ENCODE peak calls at places on chromosome 15, in ten cellular contexts. E is sigmoid colon, H is body of pancreas, Y is heart right ventricle, V is dorsolateral prefrontal cortex, A is GM12865, Q is heart left ventricle, X is astrocyte of the cerebellum, F is AG10803, I is HL-60. T is an unnamed sample.

GRCh38 chr15:87045741-87046140 is 966.1 kb downstream of the AGBL1 start:
- DNase-seq in E (no peak), H (no peak), Y (no peak), V (no peak), A (no peak), Q (no peak), X (no peak), F (no peak), I (no peak), T (no peak)

GRCh38 chr15:38768970-38769369 is 204.4 kb upstream of the RASGRP1 start:
- DNase-seq in E (no peak), H (peak), Y (no peak), V (no peak), A (peak), Q (no peak), X (no peak), F (peak), I (no peak), T (no peak)

GRCh38 chr15:60580650-60581415 is 101.9 kb upstream of the ICE2 start:
- DNase-seq in E (no peak), H (no peak), Y (no peak), V (no peak), A (peak), Q (no peak), X (peak), F (no peak), I (no peak), T (no peak)

GRCh38 chr15:91975241-91975978 is 121.9 kb downstream of the SLCO3A1 start:
- DNase-seq in E (no peak), H (no peak), Y (no peak), V (no peak), A (no peak), Q (no peak), X (no peak), F (no peak), I (no peak), T (no peak)

GRCh38 chr15:49171790-49172189 is 1.7 kb downstream of the GALK2 start:
- DNase-seq in E (no peak), H (no peak), Y (no peak), V (no peak), A (no peak), Q (no peak), X (no peak), F (no peak), I (no peak), T (no peak)

GRCh38 chr15:29871401-29871800 is 49.1 kb upstream of the TJP1 start:
- DNase-seq in E (no peak), H (peak), Y (peak), V (peak), A (no peak), Q (peak), X (no peak), F (no peak), I (no peak), T (no peak)

GRCh38 chr15:27341780-27342343 is 370.9 kb downstream of the GABRG3 start:
- DNase-seq in E (no peak), H (no peak), Y (no peak), V (no peak), A (no peak), Q (no peak), X (no peak), F (no peak), I (no peak), T (no peak)

GRCh38 chr15:43465105-43465504 is 27.9 kb downstream of the TP53BP1 start:
- DNase-seq in E (no peak), H (no peak), Y (no peak), V (no peak), A (no peak), Q (no peak), X (no peak), F (peak), I (no peak), T (no peak)

GRCh38 chr15:48447058-48447457 is 115.8 kb downstream of the DUT start:
- DNase-seq in E (no peak), H (no peak), Y (no peak), V (no peak), A (no peak), Q (no peak), X (no peak), F (no peak), I (no peak), T (no peak)

GRCh38 chr15:86433983-86434382 is 354.3 kb downstream of the AGBL1 start:
- DNase-seq in E (no peak), H (no peak), Y (no peak), V (no peak), A (no peak), Q (no peak), X (no peak), F (no peak), I (no peak), T (no peak)

GRCh38 chr15:88881781-88882180 is 13.6 kb downstream of the HAPLN3 start:
- DNase-seq in E (no peak), H (no peak), Y (no peak), V (no peak), A (no peak), Q (no peak), X (no peak), F (peak), I (no peak), T (no peak)

GRCh38 chr15:71658827-71659729 is 151.3 kb upstream of the NR2E3 start:
- DNase-seq in E (no peak), H (no peak), Y (no peak), V (no peak), A (no peak), Q (no peak), X (no peak), F (no peak), I (no peak), T (no peak)

GRCh38 chr15:25890532-25890931 is 27.4 kb upstream of the ATP10A start:
- DNase-seq in E (peak), H (no peak), Y (no peak), V (no peak), A (no peak), Q (no peak), X (no peak), F (peak), I (no peak), T (no peak)

GRCh38 chr15:77456746-77457618 is 36.3 kb downstream of the HMG20A start:
- DNase-seq in E (no peak), H (no peak), Y (no peak), V (no peak), A (no peak), Q (no peak), X (peak), F (peak), I (no peak), T (no peak)

GRCh38 chr15:38514601-38515000 is 50.0 kb downstream of the RASGRP1 start:
- DNase-seq in E (no peak), H (no peak), Y (no peak), V (no peak), A (peak), Q (no peak), X (no peak), F (no peak), I (no peak), T (no peak)

GRCh38 chr15:73239564-73240208 is 129.1 kb downstream of the HCN4 start:
- DNase-seq in E (no peak), H (no peak), Y (no peak), V (no peak), A (no peak), Q (no peak), X (no peak), F (no peak), I (no peak), T (no peak)

GRCh38 chr15:93166675-93167074 is 77.7 kb upstream of the RGMA start:
- DNase-seq in E (no peak), H (no peak), Y (no peak), V (no peak), A (no peak), Q (no peak), X (no peak), F (no peak), I (no peak), T (no peak)

GRCh38 chr15:53068671-53069070 is 278.5 kb upstream of the ONECUT1 start:
- DNase-seq in E (no peak), H (no peak), Y (no peak), V (no peak), A (no peak), Q (no peak), X (no peak), F (no peak), I (no peak), T (no peak)

GRCh38 chr15:90336705-90337141 is 15.4 kb upstream of the ZNF774 start:
- DNase-seq in E (peak), H (no peak), Y (peak), V (no peak), A (peak), Q (no peak), X (peak), F (peak), I (peak), T (no peak)

GRCh38 chr15:28165791-28166190 is 66.7 kb upstream of the OCA2 start:
- DNase-seq in E (no peak), H (no peak), Y (no peak), V (no peak), A (no peak), Q (no peak), X (no peak), F (peak), I (no peak), T (no peak)

GRCh38 chr15:73930371-73930770 is 4.1 kb downstream of the LOXL1 start:
- DNase-seq in E (no peak), H (no peak), Y (no peak), V (no peak), A (no peak), Q (peak), X (peak), F (peak), I (no peak), T (no peak)

GRCh38 chr15:62071711-62072308 is 5.0 kb downstream of the C2CD4A start:
- DNase-seq in E (no peak), H (no peak), Y (no peak), V (no peak), A (peak), Q (no peak), X (no peak), F (peak), I (no peak), T (no peak)

GRCh38 chr15:80331886-80332406 is 72.2 kb upstream of the ARNT2 start:
- DNase-seq in E (no peak), H (no peak), Y (no peak), V (no peak), A (no peak), Q (no peak), X (no peak), F (no peak), I (no peak), T (no peak)

GRCh38 chr15:79290642-79291275 is 8.2 kb downstream of the ANKRD34C start:
- DNase-seq in E (no peak), H (no peak), Y (no peak), V (no peak), A (no peak), Q (no peak), X (no peak), F (no peak), I (no peak), T (no peak)

GRCh38 chr15:95522533-95522932 is 808.0 kb upstream of the NR2F2 start:
- DNase-seq in E (no peak), H (no peak), Y (no peak), V (no peak), A (no peak), Q (no peak), X (no peak), F (no peak), I (no peak), T (no peak)

GRCh38 chr15:62964251-62964650 is 78.3 kb upstream of the TPM1 start:
- DNase-seq in E (no peak), H (no peak), Y (no peak), V (no peak), A (no peak), Q (no peak), X (no peak), F (peak), I (no peak), T (no peak)

GRCh38 chr15:33194704-33195261 is at the start of gene FMN1:
- DNase-seq in E (peak), H (peak), Y (peak), V (peak), A (peak), Q (peak), X (peak), F (peak), I (peak), T (peak)

GRCh38 chr15:56051700-56052099 is 58.3 kb upstream of the NEDD4 start:
- DNase-seq in E (no peak), H (no peak), Y (no peak), V (no peak), A (no peak), Q (no peak), X (no peak), F (no peak), I (no peak), T (no peak)

GRCh38 chr15:57551717-57552677 is 39.7 kb upstream of the MYZAP start:
- DNase-seq in E (no peak), H (peak), Y (peak), V (no peak), A (no peak), Q (no peak), X (peak), F (peak), I (no peak), T (peak)

GRCh38 chr15:58065445-58066041 is at the start of gene ALDH1A2:
- DNase-seq in E (peak), H (peak), Y (peak), V (no peak), A (no peak), Q (peak), X (no peak), F (no peak), I (no peak), T (no peak)

GRCh38 chr15:69781411-69782125 is 316.1 kb downstream of the TLE3 start:
- DNase-seq in E (no peak), H (no peak), Y (no peak), V (no peak), A (no peak), Q (no peak), X (no peak), F (no peak), I (no peak), T (no peak)

GRCh38 chr15:63504979-63505841 is 817 bp downstream of the USP3 start:
- DNase-seq in E (peak), H (peak), Y (peak), V (peak), A (peak), Q (peak), X (no peak), F (peak), I (no peak), T (no peak)

GRCh38 chr15:94293411-94294402 is 62.3 kb downstream of the MCTP2 start:
- DNase-seq in E (no peak), H (no peak), Y (no peak), V (no peak), A (no peak), Q (no peak), X (no peak), F (no peak), I (no peak), T (no peak)

GRCh38 chr15:23416349-23417276 is 30.4 kb downstream of the GOLGA6L2 start:
- DNase-seq in E (peak), H (no peak), Y (no peak), V (no peak), A (peak), Q (no peak), X (no peak), F (no peak), I (no peak), T (no peak)

GRCh38 chr15:86849563-86849962 is 769.9 kb downstream of the AGBL1 start:
- DNase-seq in E (no peak), H (no peak), Y (peak), V (no peak), A (no peak), Q (peak), X (no peak), F (no peak), I (no peak), T (no peak)

GRCh38 chr15:20106026-20106425 is 435.6 kb downstream of the GOLGA6L6 start:
- DNase-seq in E (peak), H (peak), Y (peak), V (peak), A (no peak), Q (peak), X (no peak), F (no peak), I (no peak), T (no peak)

GRCh38 chr15:99614749-99615288 is 49.0 kb downstream of the MEF2A start:
- DNase-seq in E (no peak), H (no peak), Y (no peak), V (no peak), A (peak), Q (no peak), X (no peak), F (no peak), I (peak), T (no peak)
- H3K4me3 ChIP-seq in E (no peak), H (no peak), Y (no peak), V (no peak), A (no peak), Q (no peak), X (no peak), F (no peak), I (no peak), T (no peak)

DNA sequence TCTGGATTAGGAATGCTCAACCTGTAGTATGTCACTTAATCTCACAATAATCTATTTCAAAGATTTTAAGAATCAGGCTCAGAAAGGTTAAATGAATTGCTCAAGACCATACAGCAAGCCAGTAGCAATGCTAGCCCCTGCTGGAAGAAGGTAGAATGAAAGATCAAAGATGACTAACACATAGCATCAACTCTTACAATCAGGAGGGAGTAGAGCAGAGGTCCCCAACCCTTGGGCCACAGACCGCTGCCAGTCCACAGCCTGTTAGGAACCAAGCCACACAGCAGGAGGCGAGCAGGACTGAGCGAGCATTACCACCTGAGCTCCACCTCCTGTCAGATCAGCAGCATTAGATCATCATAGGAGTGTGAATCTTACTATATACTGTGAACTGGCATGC is 15.5 kb upstream of the GATM start:
- DNase-seq in E (no peak), H (peak), Y (no peak), V (no peak), A (peak), Q (no peak), X (no peak), F (no peak), I (no peak), T (no peak)
- TF ChIP-seq CTCF in E (no peak), H (no peak), Y (peak), V (no peak), A (peak), Q (no peak), X (peak), F (peak), I (no peak), T (peak)

GRCh38 chr15:96948981-96949380 is 618.5 kb downstream of the NR2F2 start:
- DNase-seq in E (no peak), H (no peak), Y (no peak), V (no peak), A (no peak), Q (no peak), X (no peak), F (no peak), I (no peak), T (no peak)

GRCh38 chr15:96947296-96947695 is 616.8 kb downstream of the NR2F2 start:
- DNase-seq in E (no peak), H (no peak), Y (no peak), V (no peak), A (no peak), Q (no peak), X (no peak), F (no peak), I (no peak), T (no peak)

DNA sequence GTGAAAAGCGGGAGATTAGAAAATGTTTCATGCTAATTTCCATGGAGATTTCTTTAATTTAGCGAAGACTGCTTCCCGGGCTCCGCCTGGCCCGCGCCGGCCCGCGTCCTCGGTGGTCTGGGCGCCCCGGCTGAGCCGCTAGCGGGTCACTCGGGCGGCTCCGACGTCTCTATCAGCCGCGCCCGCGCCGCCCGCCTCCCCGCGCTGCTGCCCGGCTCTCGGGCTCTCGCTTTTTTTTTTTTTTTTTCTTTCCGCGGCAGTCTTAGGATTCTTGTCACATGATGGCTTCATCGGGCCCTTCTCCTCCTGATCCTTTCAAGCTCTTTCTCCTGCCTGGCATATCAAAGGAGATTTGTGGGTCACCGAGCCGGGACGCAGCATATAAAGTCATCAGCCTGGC is 617.3 kb downstream of the NR2F2 start:
- DNase-seq in E (no peak), H (no peak), Y (no peak), V (no peak), A (no peak), Q (no peak), X (no peak), F (no peak), I (no peak), T (no peak)
- H3K4me3 ChIP-seq in E (no peak), H (no peak), Y (no peak), V (peak), A (no peak), Q (peak), X (peak), F (no peak), I (peak), T (no peak)

GRCh38 chr15:75532413-75533250 is 46.5 kb downstream of the PTPN9 start:
- DNase-seq in E (peak), H (peak), Y (peak), V (no peak), A (peak), Q (peak), X (peak), F (peak), I (peak), T (peak)
- TF ChIP-seq CTCF in E (peak), H (peak), Y (peak), V (peak), A (peak), Q (peak), X (peak), F (peak), I (no peak), T (peak)

DNA sequence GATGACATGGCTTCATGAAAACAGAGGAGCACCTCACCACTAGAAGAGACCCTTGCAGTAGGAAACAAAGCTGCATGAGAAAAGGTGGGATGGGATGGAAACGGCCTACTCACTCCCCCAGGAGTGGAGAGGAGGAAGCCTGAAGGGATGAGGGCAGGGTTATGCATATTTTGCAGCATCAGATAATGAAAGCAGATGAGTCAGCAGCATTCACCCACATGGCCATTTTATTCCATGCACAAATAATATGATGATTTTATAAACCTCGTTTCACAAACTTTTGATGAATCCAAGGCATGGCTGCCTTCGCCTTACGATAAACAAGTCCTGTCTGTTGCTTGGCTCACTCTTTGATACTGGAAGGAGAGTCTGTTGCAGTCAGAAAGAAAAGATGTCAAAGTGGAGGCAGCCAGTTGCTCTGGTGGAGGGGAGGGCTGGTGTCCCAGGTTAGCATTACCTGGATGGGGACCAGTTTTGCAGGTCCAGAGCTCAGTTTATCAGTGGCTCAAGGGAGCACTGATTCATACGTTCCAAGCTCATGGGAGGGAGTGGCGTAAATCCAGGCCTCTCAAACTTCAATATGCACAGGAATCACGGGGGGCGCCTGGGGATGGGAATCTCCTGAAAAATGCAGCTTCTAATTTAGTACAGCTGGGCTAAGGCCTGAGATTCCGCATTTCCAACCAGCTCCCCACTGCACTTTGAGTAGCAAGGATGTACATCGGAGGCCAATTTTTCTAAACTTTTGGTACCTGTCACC is 9.2 kb upstream of the EHD4 start:
- DNase-seq in E (peak), H (no peak), Y (no peak), V (no peak), A (no peak), Q (no peak), X (no peak), F (no peak), I (no peak), T (no peak)
- H3K4me3 ChIP-seq in E (no peak), H (no peak), Y (no peak), V (no peak), A (no peak), Q (no peak), X (no peak), F (no peak), I (no peak), T (no peak)